ENCODE peak calls at places on chromosomes 13 and 19, in five cellular contexts. One of them, this sample, is unnamed. For H3K4me1, the result is how much of the 10 kb centered on the place peaks cover.

GRCh38 chr19:710767-711166 is 2.0 kb downstream of the PALM start:
- DNase-seq in mesenchymal stem cell: no peak
- DNase-seq in effector memory CD4-positive, alpha-beta T cell: no peak
- DNase-seq in left lung: no peak
- DNase-seq in upper lobe of right lung: no peak
- DNase-seq in this sample: no peak

GRCh38 chr13:71874490-71874889 is 7.5 kb upstream of the DACH1 start:
- DNase-seq in mesenchymal stem cell: no peak
- DNase-seq in effector memory CD4-positive, alpha-beta T cell: no peak
- DNase-seq in left lung: no peak
- DNase-seq in upper lobe of right lung: no peak
- DNase-seq in this sample: no peak

GRCh38 chr13:33665776-33666175 is 152.2 kb upstream of the RFC3 start:
- DNase-seq in mesenchymal stem cell: no peak
- DNase-seq in effector memory CD4-positive, alpha-beta T cell: no peak
- DNase-seq in left lung: no peak
- DNase-seq in upper lobe of right lung: no peak
- DNase-seq in this sample: no peak

GRCh38 chr13:97429681-97430081 is 4.3 kb upstream of the RAP2A start:
- DNase-seq in mesenchymal stem cell: no peak
- DNase-seq in effector memory CD4-positive, alpha-beta T cell: no peak
- DNase-seq in left lung: no peak
- DNase-seq in upper lobe of right lung: no peak
- DNase-seq in this sample: no peak

GRCh38 chr19:13834308-13834790 is 39.1 kb downstream of the ZSWIM4 start:
- DNase-seq in mesenchymal stem cell: peak
- DNase-seq in effector memory CD4-positive, alpha-beta T cell: no peak
- DNase-seq in left lung: no peak
- DNase-seq in upper lobe of right lung: no peak
- DNase-seq in this sample: no peak

GRCh38 chr19:31675187-31675913 is 326.1 kb upstream of the TSHZ3 start:
- DNase-seq in mesenchymal stem cell: peak
- DNase-seq in effector memory CD4-positive, alpha-beta T cell: no peak
- DNase-seq in left lung: no peak
- DNase-seq in upper lobe of right lung: no peak
- DNase-seq in this sample: no peak

GRCh38 chr13:94121686-94122085 is 357.8 kb downstream of the DCT start:
- DNase-seq in mesenchymal stem cell: peak
- DNase-seq in effector memory CD4-positive, alpha-beta T cell: no peak
- DNase-seq in left lung: no peak
- DNase-seq in upper lobe of right lung: no peak
- DNase-seq in this sample: no peak

GRCh38 chr19:49413348-49413747 is 9.9 kb downstream of the PTH2 start:
- DNase-seq in mesenchymal stem cell: no peak
- DNase-seq in effector memory CD4-positive, alpha-beta T cell: no peak
- DNase-seq in left lung: no peak
- DNase-seq in upper lobe of right lung: no peak
- DNase-seq in this sample: no peak

GRCh38 chr19:19138110-19138981 is at the start of gene TMEM161A:
- DNase-seq in mesenchymal stem cell: peak
- DNase-seq in effector memory CD4-positive, alpha-beta T cell: peak
- DNase-seq in left lung: peak
- DNase-seq in upper lobe of right lung: peak
- DNase-seq in this sample: peak

GRCh38 chr13:48749144-48749543 is 95.4 kb downstream of the CYSLTR2 start:
- DNase-seq in mesenchymal stem cell: peak
- DNase-seq in effector memory CD4-positive, alpha-beta T cell: no peak
- DNase-seq in left lung: no peak
- DNase-seq in upper lobe of right lung: no peak
- DNase-seq in this sample: no peak

GRCh38 chr19:4278926-4279529 is at the start of gene SHD:
- DNase-seq in mesenchymal stem cell: no peak
- DNase-seq in effector memory CD4-positive, alpha-beta T cell: no peak
- DNase-seq in left lung: no peak
- DNase-seq in upper lobe of right lung: no peak
- DNase-seq in this sample: no peak

GRCh38 chr13:85665286-85665685 is 133.9 kb downstream of the SLITRK6 start:
- DNase-seq in mesenchymal stem cell: peak
- DNase-seq in effector memory CD4-positive, alpha-beta T cell: no peak
- DNase-seq in left lung: no peak
- DNase-seq in upper lobe of right lung: no peak
- DNase-seq in this sample: no peak

GRCh38 chr13:30114586-30115256 is 192.6 kb downstream of the KATNAL1 start:
- DNase-seq in mesenchymal stem cell: peak
- DNase-seq in effector memory CD4-positive, alpha-beta T cell: peak
- DNase-seq in left lung: peak
- DNase-seq in upper lobe of right lung: peak
- DNase-seq in this sample: peak

GRCh38 chr13:110015253-110015652 is 228.9 kb upstream of the IRS2 start:
- DNase-seq in mesenchymal stem cell: no peak
- DNase-seq in effector memory CD4-positive, alpha-beta T cell: no peak
- DNase-seq in left lung: no peak
- DNase-seq in upper lobe of right lung: no peak
- DNase-seq in this sample: no peak
- H3K4me1 ChIP-seq in mesenchymal stem cell: under half
- H3K4me1 ChIP-seq in effector memory CD4-positive, alpha-beta T cell: under half
- H3K4me1 ChIP-seq in left lung: under half
- H3K4me1 ChIP-seq in upper lobe of right lung: under half
- H3K4me1 ChIP-seq in this sample: under half

GRCh38 chr13:105412171-105412570 is 1123.3 kb downstream of the EFNB2 start:
- DNase-seq in mesenchymal stem cell: no peak
- DNase-seq in effector memory CD4-positive, alpha-beta T cell: no peak
- DNase-seq in left lung: no peak
- DNase-seq in upper lobe of right lung: no peak
- DNase-seq in this sample: no peak

GRCh38 chr13:105410602-105411001 is 1124.9 kb downstream of the EFNB2 start:
- DNase-seq in mesenchymal stem cell: peak
- DNase-seq in effector memory CD4-positive, alpha-beta T cell: no peak
- DNase-seq in left lung: peak
- DNase-seq in upper lobe of right lung: peak
- DNase-seq in this sample: no peak

GRCh38 chr13:105403065-105403464 is 1132.4 kb downstream of the EFNB2 start:
- DNase-seq in mesenchymal stem cell: peak
- DNase-seq in effector memory CD4-positive, alpha-beta T cell: no peak
- DNase-seq in left lung: no peak
- DNase-seq in upper lobe of right lung: no peak
- DNase-seq in this sample: no peak

DNA sequence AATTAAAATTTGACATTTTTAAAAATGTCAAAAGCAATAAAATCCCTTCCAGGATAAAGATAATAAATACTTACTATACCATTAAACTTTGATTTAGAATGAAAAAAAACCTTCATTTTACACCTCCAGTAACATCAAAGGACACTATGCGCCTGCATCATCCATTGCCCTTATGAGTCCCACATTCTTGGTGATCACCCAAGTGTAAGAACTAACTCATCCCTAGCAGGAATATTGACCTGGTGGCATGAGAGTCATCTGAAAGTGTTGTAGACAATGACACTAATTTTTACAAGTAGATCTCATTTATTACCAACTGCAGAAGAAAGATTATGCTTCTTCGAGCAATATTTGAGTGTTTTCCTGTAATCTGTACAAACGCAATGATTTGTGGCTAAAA is 1128.9 kb downstream of the EFNB2 start:
- DNase-seq in mesenchymal stem cell: no peak
- DNase-seq in effector memory CD4-positive, alpha-beta T cell: no peak
- DNase-seq in left lung: no peak
- DNase-seq in upper lobe of right lung: no peak
- DNase-seq in this sample: no peak
- H3K4me1 ChIP-seq in mesenchymal stem cell: under half
- H3K4me1 ChIP-seq in effector memory CD4-positive, alpha-beta T cell: under half
- H3K4me1 ChIP-seq in left lung: under half
- H3K4me1 ChIP-seq in upper lobe of right lung: under half
- H3K4me1 ChIP-seq in this sample: under half

GRCh38 chr13:114067381-114067885 is 65.0 kb downstream of the RASA3 start:
- DNase-seq in mesenchymal stem cell: peak
- DNase-seq in effector memory CD4-positive, alpha-beta T cell: no peak
- DNase-seq in left lung: no peak
- DNase-seq in upper lobe of right lung: no peak
- DNase-seq in this sample: no peak

GRCh38 chr13:114065926-114066774 is 66.3 kb downstream of the RASA3 start:
- DNase-seq in mesenchymal stem cell: no peak
- DNase-seq in effector memory CD4-positive, alpha-beta T cell: no peak
- DNase-seq in left lung: peak
- DNase-seq in upper lobe of right lung: peak
- DNase-seq in this sample: no peak

GRCh38 chr13:114065141-114065925 is 67.1 kb downstream of the RASA3 start:
- DNase-seq in mesenchymal stem cell: peak
- DNase-seq in effector memory CD4-positive, alpha-beta T cell: peak
- DNase-seq in left lung: peak
- DNase-seq in upper lobe of right lung: peak
- DNase-seq in this sample: peak

GRCh38 chr13:114067886-114068722 is 64.3 kb downstream of the RASA3 start:
- DNase-seq in mesenchymal stem cell: no peak
- DNase-seq in effector memory CD4-positive, alpha-beta T cell: no peak
- DNase-seq in left lung: peak
- DNase-seq in upper lobe of right lung: peak
- DNase-seq in this sample: no peak

DNA sequence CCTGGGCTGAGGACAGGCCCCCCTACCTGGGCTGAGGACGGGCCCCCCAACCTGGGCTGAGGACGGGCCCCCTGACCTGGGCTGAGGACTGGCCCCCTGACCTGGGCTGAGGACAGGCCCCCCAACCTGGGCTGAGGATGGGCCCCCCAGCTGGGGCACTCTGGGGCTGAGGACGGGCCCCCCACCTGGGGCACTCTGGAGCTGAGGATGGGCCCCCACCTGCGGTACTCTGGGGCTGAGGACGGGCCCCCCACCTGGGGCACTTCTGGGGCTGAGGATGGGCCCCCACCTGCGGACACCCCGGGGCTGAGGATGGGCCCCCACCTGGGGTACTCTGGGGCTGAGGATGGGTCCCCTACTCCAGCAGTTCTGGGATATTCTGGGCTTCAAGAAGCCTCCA is 65.5 kb downstream of the RASA3 start:
- DNase-seq in mesenchymal stem cell: no peak
- DNase-seq in effector memory CD4-positive, alpha-beta T cell: no peak
- DNase-seq in left lung: peak
- DNase-seq in upper lobe of right lung: peak
- DNase-seq in this sample: no peak
- H3K4me1 ChIP-seq in mesenchymal stem cell: half or more
- H3K4me1 ChIP-seq in effector memory CD4-positive, alpha-beta T cell: half or more
- H3K4me1 ChIP-seq in left lung: half or more
- H3K4me1 ChIP-seq in upper lobe of right lung: half or more
- H3K4me1 ChIP-seq in this sample: under half

GRCh38 chr19:47663435-47663910 is 49.7 kb upstream of the EHD2 start:
- DNase-seq in mesenchymal stem cell: peak
- DNase-seq in effector memory CD4-positive, alpha-beta T cell: no peak
- DNase-seq in left lung: no peak
- DNase-seq in upper lobe of right lung: no peak
- DNase-seq in this sample: no peak

GRCh38 chr19:47661571-47661970 is 51.7 kb upstream of the EHD2 start:
- DNase-seq in mesenchymal stem cell: no peak
- DNase-seq in effector memory CD4-positive, alpha-beta T cell: no peak
- DNase-seq in left lung: no peak
- DNase-seq in upper lobe of right lung: no peak
- DNase-seq in this sample: no peak

GRCh38 chr19:47658431-47659383 is 49.8 kb downstream of the BICRA start:
- DNase-seq in mesenchymal stem cell: no peak
- DNase-seq in effector memory CD4-positive, alpha-beta T cell: no peak
- DNase-seq in left lung: no peak
- DNase-seq in upper lobe of right lung: no peak
- DNase-seq in this sample: no peak

GRCh38 chr19:47660435-47660832 is 51.5 kb downstream of the BICRA start:
- DNase-seq in mesenchymal stem cell: no peak
- DNase-seq in effector memory CD4-positive, alpha-beta T cell: no peak
- DNase-seq in left lung: no peak
- DNase-seq in upper lobe of right lung: no peak
- DNase-seq in this sample: no peak

GRCh38 chr19:47661161-47661560 is 52.1 kb upstream of the EHD2 start:
- DNase-seq in mesenchymal stem cell: no peak
- DNase-seq in effector memory CD4-positive, alpha-beta T cell: no peak
- DNase-seq in left lung: no peak
- DNase-seq in upper lobe of right lung: no peak
- DNase-seq in this sample: no peak
- H3K4me1 ChIP-seq in mesenchymal stem cell: under half
- H3K4me1 ChIP-seq in effector memory CD4-positive, alpha-beta T cell: under half
- H3K4me1 ChIP-seq in left lung: under half
- H3K4me1 ChIP-seq in upper lobe of right lung: under half
- H3K4me1 ChIP-seq in this sample: under half

DNA sequence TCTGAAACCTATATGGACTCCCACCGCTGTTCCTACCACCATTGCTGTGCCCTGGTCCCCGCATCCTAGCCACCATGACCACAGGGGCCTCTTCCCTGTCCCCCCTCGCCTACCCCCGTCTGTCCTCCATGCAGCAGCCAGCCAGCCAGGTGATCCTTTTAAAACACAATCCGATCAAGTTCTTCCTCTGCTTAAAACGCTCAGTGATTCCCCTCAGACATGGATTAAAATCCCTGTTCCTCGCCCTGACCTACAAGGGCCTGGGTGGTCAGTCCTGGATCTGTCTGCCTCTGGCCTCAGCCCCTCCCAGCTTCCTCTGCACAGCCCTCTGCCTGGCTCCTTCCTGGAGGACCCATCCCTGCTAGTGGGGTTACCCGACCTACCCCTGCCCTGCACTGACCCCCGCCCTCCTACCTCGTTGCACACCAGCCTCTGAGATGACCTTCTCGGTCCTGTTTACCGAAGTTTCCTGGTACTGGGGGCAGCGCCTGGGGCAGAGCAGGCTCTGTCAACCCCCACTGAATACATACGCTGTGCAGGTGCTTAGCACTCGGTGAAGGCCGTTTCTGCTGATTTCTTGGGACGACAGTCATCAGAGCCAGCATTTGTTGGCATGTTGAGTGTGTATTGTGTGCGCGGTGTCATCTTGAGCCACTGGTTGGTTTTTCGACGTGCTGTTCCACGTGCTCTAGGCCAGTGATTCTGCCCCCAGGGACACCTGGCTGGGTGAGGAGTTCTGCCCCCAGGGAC is 14.7 kb upstream of the LENG8 start:
- DNase-seq in mesenchymal stem cell: no peak
- DNase-seq in effector memory CD4-positive, alpha-beta T cell: no peak
- DNase-seq in left lung: no peak
- DNase-seq in upper lobe of right lung: no peak
- DNase-seq in this sample: no peak
- H3K4me1 ChIP-seq in mesenchymal stem cell: under half
- H3K4me1 ChIP-seq in effector memory CD4-positive, alpha-beta T cell: under half
- H3K4me1 ChIP-seq in left lung: under half
- H3K4me1 ChIP-seq in upper lobe of right lung: under half
- H3K4me1 ChIP-seq in this sample: under half

GRCh38 chr13:47249296-47249695 is 352.4 kb upstream of the HTR2A start:
- DNase-seq in mesenchymal stem cell: no peak
- DNase-seq in effector memory CD4-positive, alpha-beta T cell: no peak
- DNase-seq in left lung: no peak
- DNase-seq in upper lobe of right lung: no peak
- DNase-seq in this sample: no peak
- H3K4me1 ChIP-seq in mesenchymal stem cell: under half
- H3K4me1 ChIP-seq in effector memory CD4-positive, alpha-beta T cell: under half
- H3K4me1 ChIP-seq in left lung: under half
- H3K4me1 ChIP-seq in upper lobe of right lung: under half
- H3K4me1 ChIP-seq in this sample: under half

GRCh38 chr19:38707512-38708114 is 36.7 kb downstream of the CAPN12 start:
- DNase-seq in mesenchymal stem cell: peak
- DNase-seq in effector memory CD4-positive, alpha-beta T cell: no peak
- DNase-seq in left lung: no peak
- DNase-seq in upper lobe of right lung: no peak
- DNase-seq in this sample: no peak
- H3K4me1 ChIP-seq in mesenchymal stem cell: half or more
- H3K4me1 ChIP-seq in effector memory CD4-positive, alpha-beta T cell: under half
- H3K4me1 ChIP-seq in left lung: under half
- H3K4me1 ChIP-seq in upper lobe of right lung: under half
- H3K4me1 ChIP-seq in this sample: half or more

GRCh38 chr13:101453784-101454201 is 1.3 kb downstream of the ITGBL1 start:
- DNase-seq in mesenchymal stem cell: no peak
- DNase-seq in effector memory CD4-positive, alpha-beta T cell: no peak
- DNase-seq in left lung: peak
- DNase-seq in upper lobe of right lung: peak
- DNase-seq in this sample: no peak
- H3K4me1 ChIP-seq in mesenchymal stem cell: under half
- H3K4me1 ChIP-seq in effector memory CD4-positive, alpha-beta T cell: under half
- H3K4me1 ChIP-seq in left lung: under half
- H3K4me1 ChIP-seq in upper lobe of right lung: under half
- H3K4me1 ChIP-seq in this sample: under half

This sample was measured in ascending aorta.